ENCODE peak calls at places on chromosomes 5 and 9, in four cellular contexts. C is transverse colon; P is naive thymus-derived CD4-positive, alpha-beta T cell; I is tibial artery. V is an unnamed sample. For H3K9me3, the result is how much of the 10 kb centered on the place peaks cover.

GRCh38 chr5:151694035-151694485 is 7.3 kb upstream of the SPARC start:
- DNase-seq in C (no peak), P (no peak), I (peak), V (no peak)

GRCh38 chr9:126461029-126461428 is 134.4 kb downstream of the MVB12B start:
- DNase-seq in P (no peak), C (no peak), I (no peak), V (no peak)

GRCh38 chr5:158384535-158385421 is 525.8 kb upstream of the CLINT1 start:
- DNase-seq in I (peak), C (no peak), P (no peak), V (peak)

GRCh38 chr9:32899181-32899580 is 102.2 kb downstream of the APTX start:
- DNase-seq in P (no peak), I (no peak), C (no peak), V (no peak)

GRCh38 chr9:86946712-86947145 is 577 bp downstream of the GAS1 start:
- DNase-seq in C (peak), I (peak), P (peak), V (peak)

GRCh38 chr9:135951889-135952663 is 9.1 kb downstream of the UBAC1 start:
- DNase-seq in I (no peak), P (no peak), C (no peak), V (no peak)

GRCh38 chr9:3842839-3843238 is 317.0 kb upstream of the RFX3 start:
- DNase-seq in P (no peak), I (no peak), C (no peak), V (no peak)

GRCh38 chr5:116497648-116498047 is 77.0 kb downstream of the SEMA6A start:
- DNase-seq in C (no peak), P (no peak), I (no peak), V (no peak)

GRCh38 chr5:134555889-134556311 is 30.4 kb downstream of the JADE2 start:
- DNase-seq in C (peak), P (peak), I (peak), V (peak)

GRCh38 chr5:65926276-65926761 is at the start of gene ERBIN:
- DNase-seq in I (peak), C (peak), P (peak), V (peak)

GRCh38 chr9:11821541-11821940 is 871.6 kb upstream of the TYRP1 start:
- DNase-seq in P (no peak), C (no peak), I (no peak), V (no peak)

GRCh38 chr5:156984064-156984463 is 21.0 kb upstream of the TIMD4 start:
- DNase-seq in P (no peak), I (no peak), C (no peak), V (no peak)

GRCh38 chr9:78365979-78366697 is 69.2 kb downstream of the PSAT1 start:
- DNase-seq in I (no peak), C (no peak), P (no peak), V (no peak)

GRCh38 chr5:147369742-147370374 is 135.0 kb downstream of the STK32A start:
- DNase-seq in C (no peak), I (no peak), P (no peak), V (peak)

GRCh38 chr5:43425965-43426364 is 13.8 kb upstream of the CCL28 start:
- DNase-seq in I (no peak), P (no peak), C (no peak), V (peak)

GRCh38 chr5:134825212-134825611 is 20.6 kb upstream of the C5orf24 start:
- DNase-seq in C (no peak), P (no peak), I (no peak), V (no peak)

GRCh38 chr5:78569441-78569840 is 79.1 kb downstream of the LHFPL2 start:
- DNase-seq in C (peak), I (peak), P (no peak), V (no peak)

GRCh38 chr9:214488-215448 is at the start of gene DOCK8:
- DNase-seq in I (peak), P (peak), C (peak), V (peak)

GRCh38 chr5:178502401-178503100 is 87.6 kb downstream of the COL23A1 start:
- DNase-seq in C (no peak), P (no peak), I (no peak), V (no peak)

GRCh38 chr5:154753792-154754191 is 1.4 kb upstream of the LARP1 start:
- DNase-seq in P (no peak), C (peak), I (peak), V (no peak)

GRCh38 chr5:114325552-114325951 is 36.3 kb upstream of the KCNN2 start:
- DNase-seq in P (no peak), C (no peak), I (no peak), V (no peak)

GRCh38 chr9:68847765-68848164 is 142.7 kb downstream of the PIP5K1B start:
- DNase-seq in I (no peak), C (no peak), P (no peak), V (no peak)

GRCh38 chr9:137077010-137077747 is at the start of gene UAP1L1:
- DNase-seq in I (peak), P (peak), C (peak), V (no peak)

GRCh38 chr5:111853748-111854147 is 96.8 kb upstream of the NREP start:
- DNase-seq in I (no peak), C (no peak), P (no peak), V (no peak)

GRCh38 chr9:35792044-35792813 is 838 bp downstream of the NPR2 start:
- DNase-seq in C (no peak), I (no peak), P (no peak), V (no peak)

GRCh38 chr9:127393680-127394079 is 3.3 kb upstream of the SLC2A8 start:
- DNase-seq in C (no peak), P (no peak), I (no peak), V (no peak)

DNA sequence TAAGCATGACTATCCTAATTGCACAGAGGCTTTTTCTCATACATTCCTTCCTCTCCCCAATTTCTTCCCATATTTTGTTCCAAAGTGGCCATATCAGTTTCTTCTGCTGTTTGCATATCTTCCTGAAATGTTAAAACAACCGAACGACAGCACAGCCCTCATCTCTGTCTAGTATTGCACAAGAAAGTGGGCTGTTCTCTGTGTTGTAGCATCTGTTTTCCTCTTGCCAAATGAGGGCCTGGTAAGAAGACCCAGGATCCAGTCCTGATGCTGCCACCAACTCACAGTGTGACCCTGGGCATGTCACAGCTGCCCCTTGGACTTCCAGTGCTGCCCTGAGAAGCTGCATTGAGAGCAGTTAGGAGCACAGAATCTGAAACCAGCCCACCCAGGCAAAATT is 4.1 kb downstream of the SLC31A2 start:
- DNase-seq in I (no peak), C (no peak), P (no peak), V (no peak)
- H3K27ac ChIP-seq in I (no peak), C (peak), P (no peak), V (no peak)

GRCh38 chr9:91784673-91785402 is 165.2 kb downstream of the ROR2 start:
- DNase-seq in I (no peak), P (no peak), C (no peak), V (no peak)

GRCh38 chr9:91783876-91784672 is 166.0 kb downstream of the ROR2 start:
- DNase-seq in I (no peak), P (peak), C (no peak), V (no peak)

GRCh38 chr9:91782711-91783214 is 167.3 kb downstream of the ROR2 start:
- DNase-seq in P (peak), C (no peak), I (no peak), V (no peak)

GRCh38 chr9:91781906-91782305 is 168.1 kb downstream of the ROR2 start:
- DNase-seq in C (no peak), P (no peak), I (no peak), V (no peak)

DNA sequence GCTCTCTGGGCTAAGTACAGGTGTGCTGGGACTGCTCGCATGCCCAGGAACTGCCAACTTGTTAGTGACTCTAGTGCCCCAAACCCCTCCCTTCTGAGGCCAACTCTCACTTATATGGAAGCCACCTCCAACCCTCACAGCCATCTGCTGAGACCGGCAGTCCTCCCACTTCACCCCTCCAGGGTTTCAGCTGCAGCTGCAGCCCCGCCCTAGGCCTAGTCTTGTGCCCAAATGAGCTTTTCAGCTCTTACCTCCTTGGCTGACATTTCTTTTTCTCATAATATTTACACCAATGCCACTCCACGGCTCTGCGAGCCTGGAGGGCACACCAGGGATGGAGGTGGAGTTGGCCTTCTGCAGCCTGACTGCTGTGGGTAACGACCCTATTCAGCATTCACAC is 166.6 kb downstream of the ROR2 start:
- DNase-seq in P (no peak), C (no peak), I (no peak), V (no peak)
- H3K9me3 ChIP-seq in P (under half), C (under half), I (under half), V (under half)

DNA sequence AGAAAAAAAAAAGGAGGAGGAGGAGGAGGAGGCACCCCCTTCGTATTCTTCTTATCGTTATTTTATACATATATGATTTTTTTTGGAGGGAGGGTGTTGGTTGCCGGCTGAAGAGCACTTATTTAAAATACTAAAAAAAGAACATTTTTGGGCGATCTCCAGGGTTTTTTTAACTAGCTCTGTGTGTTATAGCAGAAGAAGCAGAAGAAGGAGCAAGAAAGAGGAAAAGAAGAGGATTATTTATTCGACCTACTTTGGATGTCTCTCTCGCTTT is 440 bp downstream of the NR2F1 start:
- DNase-seq in C (no peak), I (no peak), P (no peak), V (no peak)
- H3K4me3 ChIP-seq in C (peak), I (peak), P (no peak), V (peak)

GRCh38 chr9:72527801-72528195 is 6.4 kb downstream of the TMC1 start:
- DNase-seq in C (no peak), I (no peak), P (no peak), V (no peak)
- H3K27ac ChIP-seq in C (peak), I (no peak), P (peak), V (peak)

GRCh38 chr5:38528162-38528703 is 28.2 kb downstream of the LIFR start:
- DNase-seq in P (no peak), I (no peak), C (no peak), V (peak)
- H3K9me3 ChIP-seq in P (under half), I (under half), C (under half), V (under half)

GRCh38 chr5:1792842-1793266 is 6.8 kb downstream of the MRPL36 start:
- DNase-seq in C (peak), I (no peak), P (peak), V (peak)
- H3K4me3 ChIP-seq in C (no peak), I (no peak), P (peak), V (no peak)

GRCh38 chr5:141510850-141511718 is 22.2 kb downstream of the PCDHGC5 start:
- DNase-seq in I (no peak), P (no peak), C (no peak), V (no peak)
- H3K27ac ChIP-seq in I (peak), P (no peak), C (no peak), V (no peak)

V was measured in SJSA1.